ENCODE peak calls at places on chromosomes 1 and 21, in six cellular contexts. A is IMR-90, V is neuronal stem cell, B is mesenchymal stem cell, F is mesendoderm, H is H1. O is an unnamed sample.
A peak's percentile ranks its signal among the peaks of the same experiment; 100 is the strongest.

GRCh38 chr1:55214214-55214902 is 806 bp downstream of the USP24 start:
- DNase-seq in H (peak; percentile 81), V (peak; percentile 52), A (no peak), B (peak; percentile 48), F (peak; percentile 81), O (no peak)

GRCh38 chr1:118154220-118154619 is 30.8 kb downstream of the SPAG17 start:
- DNase-seq in V (no peak), B (peak; percentile 2), H (no peak), F (peak; percentile 20), A (peak; percentile 1), O (peak; percentile 31)

GRCh38 chr1:204746838-204747442 is 61.4 kb upstream of the LRRN2 start:
- DNase-seq in F (peak; percentile 81), A (peak; percentile 41), B (peak; percentile 53), V (peak; percentile 52), H (peak; percentile 75), O (peak; percentile 81)

GRCh38 chr21:38343691-38344090 is 86.9 kb downstream of the KCNJ15 start:
- DNase-seq in A (peak; percentile 49), B (peak; percentile 75), F (no peak), H (no peak), V (no peak), O (no peak)

GRCh38 chr1:46523556-46524443 is 27.6 kb downstream of the KNCN start:
- DNase-seq in F (no peak), A (no peak), B (no peak), H (no peak), V (no peak), O (no peak)

GRCh38 chr1:94321662-94322061 is 84.3 kb upstream of the ARHGAP29 start:
- DNase-seq in H (no peak), A (no peak), F (no peak), B (no peak), V (no peak), O (no peak)

GRCh38 chr1:39507230-39507928 is 15.9 kb downstream of the BMP8A start:
- DNase-seq in H (no peak), F (peak; percentile 66), V (no peak), A (no peak), B (peak; percentile 53), O (no peak)

GRCh38 chr1:223116950-223117349 is 26.1 kb downstream of the TLR5 start:
- DNase-seq in F (no peak), A (no peak), B (no peak), H (no peak), V (no peak), O (no peak)

GRCh38 chr1:180925471-180926051 is 12.9 kb downstream of the KIAA1614 start:
- DNase-seq in H (no peak), F (no peak), B (no peak), V (no peak), A (no peak), O (no peak)

GRCh38 chr1:23772049-23772853 is 6.0 kb upstream of the PITHD1 start:
- DNase-seq in B (peak; percentile 81), H (peak; percentile 97), F (peak; percentile 87), A (peak; percentile 76), V (peak; percentile 78), O (peak; percentile 96)

GRCh38 chr1:81760487-81761097 is 40.1 kb upstream of the ADGRL2 start:
- DNase-seq in F (no peak), B (peak; percentile 41), V (no peak), A (peak; percentile 45), H (no peak), O (peak; percentile 38)

GRCh38 chr1:225653463-225654276 is 747 bp upstream of the ENAH start:
- DNase-seq in F (peak; percentile 77), A (peak; percentile 73), H (peak; percentile 81), B (peak; percentile 94), V (peak; percentile 65), O (peak; percentile 32)
- H3K4ac ChIP-seq in F (peak overlapping the region; percentile 18), A (peak overlapping the region; percentile 90), H (no peak overlapping the region), B (peak overlapping the region; percentile 69), V (no peak overlapping the region), O (peak overlapping the region; percentile 71)

GRCh38 chr1:183537405-183537804 is 52.9 kb downstream of the NCF2 start:
- DNase-seq in H (no peak), B (no peak), V (no peak), A (no peak), F (no peak), O (no peak)

GRCh38 chr1:183528577-183528976 is 56.3 kb downstream of the SMG7 start:
- DNase-seq in B (no peak), F (no peak), A (no peak), H (no peak), V (no peak), O (no peak)

DNA sequence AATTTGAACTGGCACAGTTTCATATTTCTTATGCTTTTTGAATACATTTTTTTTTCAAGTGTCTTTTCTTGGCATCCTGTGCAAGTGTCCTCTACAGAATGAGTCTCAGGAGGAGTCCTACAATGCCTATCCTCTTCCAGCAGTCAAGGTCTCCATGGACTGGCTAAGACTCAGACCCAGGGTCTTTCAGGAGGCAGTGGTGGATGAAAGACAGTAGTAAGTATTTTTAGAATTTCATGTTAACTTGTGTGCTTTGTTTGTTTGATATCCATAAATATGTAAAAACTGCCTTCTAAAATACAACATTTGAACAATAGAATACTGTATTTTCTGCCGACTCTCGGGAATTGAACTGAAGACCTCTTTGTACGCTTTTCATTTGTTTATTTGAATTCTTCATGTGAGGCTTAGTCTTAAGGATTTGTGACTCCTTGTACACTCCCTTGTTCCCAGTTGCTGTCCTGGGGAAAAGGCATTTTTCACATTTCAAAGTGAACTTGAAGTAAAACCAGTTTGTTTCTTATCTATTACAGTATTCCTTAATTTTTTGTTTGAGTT is 56.6 kb downstream of the NCF2 start:
- DNase-seq in F (no peak), H (no peak), V (no peak), B (no peak), A (no peak), O (no peak)
- H3K36me3 ChIP-seq in F (no peaks in the 10 kb centered on the region), H (peaks cover 60% of the 10 kb centered on the region), V (peaks cover 99% of the 10 kb centered on the region), B (peaks cover 94% of the 10 kb centered on the region), A (peaks cover 5% of the 10 kb centered on the region), O (peaks cover 5% of the 10 kb centered on the region)

GRCh38 chr1:201376107-201376463 is 1.4 kb downstream of the TNNT2 start:
- DNase-seq in B (no peak), A (no peak), H (no peak), V (no peak), F (no peak), O (no peak)
- H3K18ac ChIP-seq in B (no peak overlapping the region), A (no peak overlapping the region), H (peak overlapping the region; percentile 99), V (peak overlapping the region; percentile 96), F (peak overlapping the region; percentile 18), O (peak overlapping the region; percentile 12)

GRCh38 chr1:161200421-161200991 is 1.7 kb upstream of the ADAMTS4 start:
- DNase-seq in B (no peak), V (no peak), A (no peak), H (no peak), F (no peak), O (no peak)
- H3K4ac ChIP-seq in B (peak overlapping the region; percentile 56), V (no peak overlapping the region), A (peak overlapping the region; percentile 94), H (peak overlapping the region; percentile 0), F (peak overlapping the region; percentile 74), O (no peak overlapping the region)

GRCh38 chr1:245128381-245128780 is 26.4 kb upstream of the KIF26B start:
- DNase-seq in H (no peak), B (no peak), A (no peak), F (no peak), V (no peak), O (no peak)

GRCh38 chr1:245131026-245131393 is 23.8 kb upstream of the KIF26B start:
- DNase-seq in A (no peak), B (no peak), F (no peak), V (no peak), H (no peak), O (no peak)

GRCh38 chr1:245132771-245133170 is 22.0 kb upstream of the KIF26B start:
- DNase-seq in V (no peak), H (no peak), F (no peak), B (no peak), A (no peak), O (no peak)

GRCh38 chr1:245129321-245129720 is 25.5 kb upstream of the KIF26B start:
- DNase-seq in F (no peak), A (no peak), H (no peak), V (no peak), B (no peak), O (no peak)

DNA sequence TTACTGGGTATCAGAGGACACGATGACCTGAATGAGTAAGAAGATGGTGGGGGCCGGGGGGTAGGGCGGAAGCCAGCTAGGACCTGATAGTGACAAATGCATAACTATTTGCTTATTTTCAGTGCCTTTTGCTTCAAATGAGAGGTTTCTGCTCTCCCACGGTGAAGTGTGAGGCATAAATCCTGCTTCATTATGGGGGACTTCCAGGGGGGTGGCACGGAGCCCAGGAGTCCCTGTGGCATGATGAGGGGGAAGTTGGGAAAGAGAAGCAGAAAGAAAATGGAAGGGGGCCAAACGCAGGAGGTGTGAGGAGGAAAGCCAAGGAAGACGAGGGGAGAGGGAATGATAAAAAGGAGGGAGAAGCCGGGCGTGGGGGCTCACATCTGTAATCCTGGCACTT is 25.0 kb upstream of the KIF26B start:
- DNase-seq in H (no peak), B (no peak), A (peak; percentile 8), F (no peak), V (no peak), O (no peak)
- H3K36me3 ChIP-seq in H (no peaks in the 10 kb centered on the region), B (no peaks in the 10 kb centered on the region), A (no peaks in the 10 kb centered on the region), F (no peaks in the 10 kb centered on the region), V (peaks cover 5% of the 10 kb centered on the region), O (no peaks in the 10 kb centered on the region)

GRCh38 chr21:28186604-28187003 is 806.1 kb downstream of the LTN1 start:
- DNase-seq in A (no peak), F (no peak), B (no peak), V (no peak), H (no peak), O (no peak)
- H3K18ac ChIP-seq in A (no peak overlapping the region), F (no peak overlapping the region), B (no peak overlapping the region), V (no peak overlapping the region), H (no peak overlapping the region), O (no peak overlapping the region)

O was measured in trophoblast cell.